ENCODE peak calls at places on chromosomes 7 and 10, in eight cellular contexts. G, M, J, I, R, N, V and U are unnamed samples.

GRCh38 chr7:157490465-157490912 is 153.7 kb downstream of the DNAJB6 start:
- DNase-seq in R (no peak), I (no peak), M (no peak), J (peak), V (peak), G (peak), N (peak), U (peak)

GRCh38 chr7:138951953-138952352 is 29.2 kb downstream of the KIAA1549 start:
- DNase-seq in I (no peak), G (no peak), R (no peak), J (no peak), M (no peak), V (no peak), N (no peak), U (no peak)

GRCh38 chr7:101622609-101623178 is 6.4 kb downstream of the MYL10 start:
- DNase-seq in I (no peak), G (no peak), J (no peak), R (no peak), V (no peak), N (no peak), M (no peak), U (peak)

GRCh38 chr10:67943917-67944316 is 59.5 kb downstream of the SIRT1 start:
- DNase-seq in V (no peak), N (no peak), R (no peak), M (no peak), G (no peak), J (no peak), I (no peak), U (no peak)

GRCh38 chr7:143299346-143299745 is 11.2 kb downstream of the CASP2 start:
- DNase-seq in J (no peak), M (no peak), V (no peak), N (no peak), G (no peak), R (no peak), I (no peak), U (peak)

GRCh38 chr10:14219411-14219810 is 111.3 kb downstream of the FRMD4A start:
- DNase-seq in M (no peak), V (no peak), G (no peak), R (no peak), N (no peak), I (no peak), J (no peak), U (no peak)

GRCh38 chr10:1241973-1242935 is 186.1 kb downstream of the WDR37 start:
- DNase-seq in I (no peak), J (no peak), G (no peak), N (no peak), M (no peak), V (no peak), R (no peak), U (no peak)

GRCh38 chr10:57786850-57787750 is 480.6 kb downstream of the IPMK start:
- DNase-seq in R (no peak), I (no peak), M (no peak), N (no peak), G (no peak), V (no peak), J (no peak), U (no peak)

GRCh38 chr7:71925663-71926062 is 486.5 kb downstream of the CALN1 start:
- DNase-seq in M (no peak), V (no peak), G (no peak), J (no peak), N (no peak), R (no peak), I (no peak), U (no peak)

GRCh38 chr7:95095259-95096122 is 188.1 kb downstream of the PPP1R9A start:
- DNase-seq in R (no peak), J (no peak), G (no peak), V (no peak), M (no peak), N (no peak), I (no peak), U (no peak)

GRCh38 chr7:87831127-87831526 is 45.0 kb downstream of the SLC25A40 start:
- DNase-seq in G (no peak), M (no peak), I (no peak), N (no peak), R (no peak), J (no peak), V (no peak), U (peak)

GRCh38 chr7:30731619-30732018 is 20.3 kb upstream of the INMT start:
- DNase-seq in V (no peak), I (no peak), M (no peak), J (peak), G (no peak), R (no peak), N (no peak), U (no peak)

GRCh38 chr10:7412482-7413251 is 1.8 kb upstream of the SFMBT2 start:
- DNase-seq in N (peak), R (no peak), I (no peak), G (no peak), V (no peak), J (peak), M (peak), U (no peak)

GRCh38 chr7:46385662-46386309 is 464.7 kb upstream of the IGFBP3 start:
- DNase-seq in V (no peak), M (no peak), N (no peak), G (peak), I (no peak), J (no peak), R (no peak), U (peak)

GRCh38 chr10:7481382-7481765 is 70.5 kb upstream of the SFMBT2 start:
- DNase-seq in G (peak), V (no peak), J (no peak), I (no peak), N (no peak), R (no peak), M (no peak), U (peak)

GRCh38 chr7:115940462-115941060 is 90.0 kb downstream of the TFEC start:
- DNase-seq in R (no peak), V (no peak), M (no peak), G (no peak), I (no peak), J (no peak), N (no peak), U (no peak)

GRCh38 chr7:16106869-16107268 is 314.5 kb downstream of the CRPPA start:
- DNase-seq in I (no peak), J (no peak), V (no peak), N (no peak), M (no peak), G (no peak), R (no peak), U (no peak)